ENCODE peak calls at places on chromosomes 13 and 19, in nine cellular contexts. J, Y, D, X, R, T, I, M and K are unnamed samples.

GRCh38 chr13:101453784-101454201 is 1.3 kb downstream of the ITGBL1 start:
- DNase-seq in M (no peak), D (no peak), J (no peak), R (peak), Y (no peak), T (no peak), X (no peak), I (no peak), K (no peak)

GRCh38 chr13:80881495-80882482 is 540.9 kb upstream of the SPRY2 start:
- DNase-seq in J (no peak), D (no peak), M (no peak), I (peak), X (no peak), T (no peak), Y (no peak), R (no peak), K (no peak)

GRCh38 chr13:100798739-100799361 is 124.3 kb upstream of the TMTC4 start:
- DNase-seq in X (peak), T (no peak), D (no peak), J (no peak), R (no peak), Y (no peak), M (no peak), I (no peak), K (no peak)

GRCh38 chr19:51901860-51902259 is 3.0 kb downstream of the ZNF649 start:
- DNase-seq in M (no peak), I (no peak), Y (no peak), J (no peak), D (no peak), T (no peak), R (no peak), X (no peak), K (no peak)

GRCh38 chr19:40424637-40425449 is 949 bp downstream of the SERTAD1 start:
- DNase-seq in I (peak), M (no peak), Y (no peak), J (no peak), R (no peak), D (no peak), T (no peak), X (no peak), K (no peak)

GRCh38 chr19:7729831-7730285 is 2.1 kb downstream of the CLEC4G start:
- DNase-seq in I (no peak), X (no peak), T (no peak), M (no peak), Y (no peak), R (no peak), J (no peak), D (no peak), K (no peak)

GRCh38 chr19:58134244-58134643 is 16.3 kb downstream of the ZNF329 start:
- DNase-seq in T (no peak), I (no peak), M (no peak), X (no peak), D (no peak), R (no peak), J (no peak), Y (no peak), K (no peak)

GRCh38 chr13:59914556-59914955 is 249.2 kb downstream of the DIAPH3 start:
- DNase-seq in T (no peak), R (no peak), J (no peak), M (no peak), X (no peak), Y (no peak), D (no peak), I (no peak), K (no peak)

GRCh38 chr19:13537454-13537853 is 31.2 kb upstream of the CACNA1A start:
- DNase-seq in D (no peak), I (peak), X (no peak), M (no peak), T (no peak), J (no peak), R (no peak), Y (no peak), K (no peak)

GRCh38 chr13:50911051-50911690 is 1.6 kb downstream of the RNASEH2B start:
- DNase-seq in M (no peak), R (no peak), X (no peak), J (no peak), D (no peak), Y (peak), I (peak), T (no peak), K (no peak)

GRCh38 chr19:5585461-5586299 is 17.9 kb upstream of the TINCR start:
- DNase-seq in T (no peak), M (no peak), I (peak), Y (no peak), X (no peak), D (peak), R (no peak), J (no peak), K (peak)

GRCh38 chr19:38917921-38918491 is 6.0 kb upstream of the CCER2 start:
- DNase-seq in T (no peak), R (no peak), X (no peak), Y (peak), I (peak), M (no peak), D (no peak), J (no peak), K (no peak)

GRCh38 chr19:2982983-2983350 is 5.6 kb downstream of the TLE6 start:
- DNase-seq in M (peak), Y (no peak), R (peak), T (no peak), D (no peak), I (no peak), X (peak), J (peak), K (peak)

GRCh38 chr19:4935449-4935848 is 26.1 kb downstream of the UHRF1 start:
- DNase-seq in I (no peak), D (no peak), R (no peak), Y (no peak), J (no peak), X (no peak), M (no peak), T (no peak), K (no peak)

GRCh38 chr13:51849145-51850101 is 4.4 kb upstream of the TMEM272 start:
- DNase-seq in T (peak), I (peak), J (no peak), X (no peak), D (peak), R (no peak), M (no peak), Y (peak), K (no peak)

GRCh38 chr19:37077929-37078716 is at the start of gene ZNF420:
- DNase-seq in D (peak), R (peak), I (peak), X (peak), T (peak), M (peak), Y (peak), J (peak), K (peak)

GRCh38 chr13:90362718-90363117 is 984.8 kb upstream of the MIR17HG start:
- DNase-seq in J (no peak), M (no peak), T (no peak), D (no peak), Y (no peak), I (no peak), R (no peak), X (no peak), K (no peak)

GRCh38 chr19:38977445-38978314 is 2.1 kb upstream of the FBXO17 start:
- DNase-seq in R (no peak), T (no peak), J (no peak), D (peak), Y (no peak), X (no peak), M (no peak), I (no peak), K (no peak)

GRCh38 chr19:664913-665443 is 2.0 kb upstream of the RNF126 start:
- DNase-seq in Y (peak), X (no peak), R (peak), D (peak), T (peak), M (peak), I (peak), J (peak), K (peak)

GRCh38 chr19:39405261-39405912 is 1.3 kb upstream of the ZFP36 start:
- DNase-seq in T (no peak), I (no peak), R (no peak), D (no peak), J (no peak), X (no peak), Y (no peak), M (no peak), K (no peak)

GRCh38 chr13:21885714-21886224 is 214.9 kb downstream of the FGF9 start:
- DNase-seq in I (no peak), M (no peak), Y (no peak), D (no peak), T (no peak), X (peak), R (no peak), J (no peak), K (no peak)

GRCh38 chr19:9039728-9040127 is 29.5 kb upstream of the MUC16 start:
- DNase-seq in X (no peak), Y (no peak), R (no peak), I (no peak), T (no peak), D (no peak), J (no peak), M (no peak), K (no peak)

GRCh38 chr19:8304841-8305621 is 3.1 kb downstream of the CD320 start:
- DNase-seq in J (peak), M (peak), T (no peak), Y (no peak), R (peak), X (no peak), D (no peak), I (peak), K (peak)

GRCh38 chr19:34309368-34310138 is 55.2 kb downstream of the GARRE1 start:
- DNase-seq in D (no peak), J (peak), M (no peak), X (no peak), Y (no peak), I (no peak), R (no peak), T (no peak), K (no peak)

GRCh38 chr19:2550431-2551171 is 74.7 kb downstream of the GADD45B start:
- DNase-seq in I (no peak), M (no peak), Y (no peak), D (no peak), T (no peak), X (no peak), R (no peak), J (peak), K (no peak)

GRCh38 chr13:112722433-112723250 is 32.8 kb downstream of the ATP11A start:
- DNase-seq in T (no peak), D (no peak), I (peak), R (no peak), M (no peak), X (no peak), J (no peak), Y (peak), K (no peak)

GRCh38 chr13:74409551-74409950 is 275.3 kb upstream of the KLF12 start:
- DNase-seq in R (no peak), M (no peak), D (no peak), J (no peak), X (no peak), T (no peak), Y (no peak), I (no peak), K (no peak)

GRCh38 chr19:37304190-37304883 is 66.6 kb upstream of the ZNF527 start:
- DNase-seq in M (no peak), T (no peak), X (no peak), J (peak), I (peak), Y (no peak), D (no peak), R (peak), K (no peak)

GRCh38 chr19:19741184-19741583 is 8.3 kb upstream of the ZNF14 start:
- DNase-seq in M (no peak), D (no peak), R (no peak), I (no peak), Y (no peak), X (no peak), T (no peak), J (no peak), K (no peak)

GRCh38 chr13:73228546-73228945 is 169.7 kb downstream of the KLF5 start:
- DNase-seq in T (no peak), R (no peak), Y (no peak), M (no peak), J (no peak), X (no peak), I (no peak), D (no peak), K (no peak)

GRCh38 chr13:112124100-112124499 is 57.2 kb downstream of the SOX1 start:
- DNase-seq in X (no peak), Y (no peak), J (no peak), T (no peak), R (no peak), I (no peak), D (no peak), M (no peak), K (no peak)

GRCh38 chr19:33231511-33231910 is 5.9 kb upstream of the SLC7A10 start:
- DNase-seq in M (no peak), Y (no peak), I (no peak), D (no peak), X (no peak), T (no peak), J (no peak), R (no peak), K (no peak)

GRCh38 chr13:100521912-100522490 is 66.6 kb downstream of the GGACT start:
- DNase-seq in I (no peak), D (no peak), R (no peak), Y (no peak), M (no peak), X (no peak), T (no peak), J (no peak), K (no peak)

GRCh38 chr19:55383789-55384575 is at the start of gene TMEM238:
- DNase-seq in D (peak), R (peak), T (no peak), M (no peak), Y (no peak), J (peak), X (no peak), I (peak), K (peak)

GRCh38 chr13:26340812-26341211 is 86.9 kb downstream of the CDK8 start:
- DNase-seq in M (no peak), X (no peak), J (no peak), T (no peak), I (no peak), Y (no peak), D (no peak), R (no peak), K (no peak)

GRCh38 chr19:33355535-33355934 is 18.0 kb upstream of the CEBPG start:
- DNase-seq in T (no peak), X (no peak), Y (no peak), J (no peak), R (no peak), M (no peak), D (no peak), I (no peak), K (no peak)

GRCh38 chr19:16429066-16429758 is 42.6 kb downstream of the EPS15L1 start:
- DNase-seq in I (no peak), X (no peak), T (no peak), Y (no peak), M (peak), J (peak), R (no peak), D (no peak), K (peak)

GRCh38 chr19:42228640-42229039 is 8.5 kb downstream of the ZNF526 start:
- DNase-seq in T (no peak), X (no peak), I (no peak), R (no peak), Y (no peak), J (no peak), M (no peak), D (no peak), K (no peak)
- TF ChIP-seq POLR2AphosphoS5 in T (no peak), X (no peak), I (no peak), R (no peak), Y (no peak), J (no peak), M (no peak), D (no peak), K (no peak)

GRCh38 chr19:27792576-27793127 is 1420.3 kb downstream of the UQCRFS1 start:
- DNase-seq in X (no peak), T (no peak), M (no peak), J (no peak), R (no peak), D (no peak), Y (no peak), I (no peak), K (no peak)
- TF ChIP-seq POLR2AphosphoS5 in X (no peak), T (no peak), M (no peak), J (no peak), R (no peak), D (no peak), Y (no peak), I (no peak), K (no peak)

GRCh38 chr13:43780666-43781065 is 6.1 kb downstream of the ENOX1 start:
- DNase-seq in T (no peak), J (no peak), I (no peak), Y (no peak), X (no peak), D (no peak), M (no peak), R (no peak), K (no peak)
- TF ChIP-seq POLR2AphosphoS5 in T (peak), J (no peak), I (no peak), Y (no peak), X (no peak), D (no peak), M (no peak), R (no peak), K (no peak)

DNA sequence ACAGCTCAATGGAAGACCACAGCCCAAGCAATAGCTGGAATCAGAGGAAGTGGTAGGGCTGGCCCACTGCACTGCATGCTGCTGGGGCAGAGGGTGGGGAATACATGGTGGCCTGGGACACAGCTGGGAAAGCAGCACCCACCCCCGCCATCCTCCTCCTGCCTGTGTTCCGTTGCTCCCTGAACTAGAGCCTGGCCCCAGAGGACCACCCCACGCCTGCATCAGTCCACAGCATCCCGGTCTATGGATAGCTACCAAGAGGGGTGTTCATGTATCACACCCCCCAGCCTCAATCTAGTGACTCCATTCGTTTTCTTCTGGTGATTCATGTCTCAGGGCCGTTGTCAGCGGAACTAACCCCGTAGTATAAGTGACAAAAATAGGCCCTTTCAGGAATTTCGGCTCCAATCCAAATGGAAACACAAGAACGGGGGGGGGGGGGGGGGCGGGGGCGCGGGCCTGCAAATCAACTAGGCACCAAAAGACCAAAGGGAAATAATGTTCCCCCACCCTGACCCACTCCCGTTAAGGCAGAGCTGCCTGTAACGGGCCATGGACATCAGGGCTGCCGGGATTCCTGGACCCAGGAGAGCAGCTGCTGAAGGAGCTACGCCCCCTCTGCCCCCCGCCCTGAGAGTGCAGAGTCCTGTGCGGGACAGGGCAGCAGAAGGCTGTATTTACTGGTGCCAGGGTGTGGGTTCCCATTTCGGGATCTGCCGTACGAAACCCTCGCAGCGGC is 18.9 kb upstream of the EPHX3 start:
- DNase-seq in Y (no peak), M (no peak), D (no peak), I (no peak), T (no peak), R (no peak), X (no peak), J (no peak), K (no peak)
- TF ChIP-seq POLR2AphosphoS5 in Y (no peak), M (no peak), D (no peak), I (no peak), T (no peak), R (no peak), X (no peak), J (no peak), K (no peak)

GRCh38 chr13:113882716-113883115 is 18.8 kb upstream of the GAS6 start:
- DNase-seq in X (peak), Y (no peak), D (no peak), J (no peak), M (no peak), I (no peak), R (no peak), T (no peak), K (no peak)

GRCh38 chr13:113883314-113883811 is 19.5 kb upstream of the GAS6 start:
- DNase-seq in Y (no peak), X (peak), D (no peak), R (no peak), I (peak), M (no peak), J (no peak), T (no peak), K (no peak)

GRCh38 chr13:113881614-113882265 is 17.9 kb upstream of the GAS6 start:
- DNase-seq in J (no peak), X (peak), Y (no peak), M (no peak), D (no peak), T (no peak), R (no peak), I (no peak), K (peak)

GRCh38 chr13:113880651-113881611 is 17.1 kb upstream of the GAS6 start:
- DNase-seq in T (no peak), R (no peak), D (no peak), I (no peak), M (no peak), J (no peak), Y (no peak), X (peak), K (no peak)

GRCh38 chr13:113882266-113882627 is 18.4 kb upstream of the GAS6 start:
- DNase-seq in D (no peak), T (no peak), M (no peak), R (no peak), X (peak), Y (no peak), J (no peak), I (no peak), K (no peak)
- TF ChIP-seq POLR2AphosphoS5 in D (no peak), T (no peak), M (no peak), R (no peak), X (peak), Y (no peak), J (no peak), I (no peak), K (no peak)

GRCh38 chr13:43737524-43737923 is 49.2 kb downstream of the ENOX1 start:
- DNase-seq in I (no peak), R (no peak), D (no peak), M (no peak), Y (no peak), X (no peak), T (no peak), J (no peak), K (no peak)
- TF ChIP-seq POLR2AphosphoS5 in I (no peak), R (no peak), D (no peak), M (no peak), Y (no peak), X (no peak), T (no peak), J (no peak), K (no peak)

GRCh38 chr13:20350380-20350763 is 118.3 kb upstream of the GJB6 start:
- DNase-seq in Y (no peak), D (no peak), X (peak), T (no peak), J (no peak), I (no peak), M (no peak), R (no peak), K (no peak)

GRCh38 chr13:20350819-20351218 is 118.7 kb upstream of the GJB6 start:
- DNase-seq in R (no peak), M (no peak), D (no peak), J (no peak), T (no peak), X (peak), I (no peak), Y (no peak), K (no peak)

GRCh38 chr13:20349564-20350379 is 117.7 kb upstream of the GJB6 start:
- DNase-seq in X (no peak), D (no peak), T (no peak), R (no peak), I (no peak), J (no peak), Y (no peak), M (no peak), K (no peak)

GRCh38 chr13:20353973-20354372 is 121.9 kb upstream of the GJB6 start:
- DNase-seq in D (no peak), R (no peak), T (no peak), X (no peak), J (no peak), Y (no peak), I (no peak), M (no peak), K (no peak)

DNA sequence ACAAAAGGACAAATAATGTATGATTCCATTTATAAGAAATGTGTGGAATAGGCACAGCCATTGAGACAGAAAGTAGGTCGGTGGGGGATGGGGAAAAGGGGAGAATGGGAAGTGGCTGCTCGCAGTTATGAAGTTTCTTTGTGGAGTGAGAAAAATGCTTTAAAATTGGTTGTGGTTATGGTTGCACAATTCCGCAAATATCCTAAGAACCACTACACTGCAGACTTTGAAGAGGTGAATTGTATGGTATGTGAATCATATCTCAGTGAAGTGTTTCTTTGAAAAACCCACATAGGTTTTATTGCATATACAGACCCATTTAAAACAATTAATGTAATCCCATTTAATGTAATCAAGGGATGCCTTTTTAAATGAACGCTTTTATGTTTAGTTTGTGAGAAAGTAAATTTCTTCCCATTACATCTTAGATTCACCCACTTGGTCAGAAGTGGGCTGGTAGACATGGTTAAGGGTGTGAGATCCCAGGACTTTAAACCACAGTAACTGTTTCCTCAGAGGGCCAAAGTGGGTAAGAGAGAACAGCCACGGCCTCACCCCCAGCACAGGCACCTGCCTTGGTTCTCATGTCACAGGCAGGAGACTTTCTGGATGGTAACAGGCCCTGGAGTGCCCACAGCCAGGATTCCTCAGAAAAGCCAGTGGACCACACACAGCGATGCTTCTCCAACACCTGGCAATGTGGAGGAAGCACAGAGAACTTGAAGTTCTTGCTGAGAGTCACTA is 119.3 kb upstream of the GJB6 start:
- DNase-seq in D (no peak), M (no peak), T (no peak), R (no peak), I (no peak), X (peak), J (no peak), Y (no peak), K (no peak)
- TF ChIP-seq POLR2AphosphoS5 in D (no peak), M (no peak), T (no peak), R (no peak), I (no peak), X (no peak), J (no peak), Y (no peak), K (no peak)

GRCh38 chr13:77386880-77387606 is 60.1 kb upstream of the MYCBP2 start:
- DNase-seq in I (no peak), R (no peak), T (no peak), D (no peak), J (no peak), M (no peak), X (no peak), Y (no peak), K (no peak)
- TF ChIP-seq POLR2AphosphoS5 in I (no peak), R (no peak), T (no peak), D (no peak), J (no peak), M (no peak), X (no peak), Y (no peak), K (peak)